ENCODE peak calls at places on chromosomes 3 and 15, in seven cellular contexts. L, Z, N, G, F, Q and W are unnamed samples.

GRCh38 chr3:19543212-19543841 is 390.7 kb downstream of the EFHB start:
- DNase-seq in F (no peak), N (peak; percentile 11), L (peak; percentile 64), G (peak; percentile 21), Z (no peak), Q (no peak), W (no peak)

GRCh38 chr15:51380999-51381806 is 39.7 kb downstream of the GLDN start:
- DNase-seq in F (no peak), N (peak; percentile 60), G (no peak), Q (peak; percentile 46), L (peak; percentile 83), Z (no peak), W (peak; percentile 61)

GRCh38 chr3:8371085-8371551 is 130.5 kb upstream of the LMCD1 start:
- DNase-seq in L (no peak), Z (no peak), G (no peak), Q (no peak), F (peak; percentile 61), N (no peak), W (no peak)

GRCh38 chr15:69524850-69525249 is 72.2 kb downstream of the RPLP1 start:
- DNase-seq in Q (peak; percentile 28), Z (no peak), F (no peak), L (no peak), N (no peak), G (no peak), W (no peak)

GRCh38 chr3:13282986-13283876 is 136.9 kb downstream of the NUP210 start:
- DNase-seq in F (no peak), L (no peak), G (peak; percentile 33), Q (no peak), Z (no peak), N (peak; percentile 69), W (peak; percentile 62)

GRCh38 chr3:64505419-64505818 is 182.4 kb downstream of the ADAMTS9 start:
- DNase-seq in Z (no peak), N (no peak), L (peak; percentile 15), F (no peak), G (no peak), Q (no peak), W (no peak)

GRCh38 chr15:99981839-99982658 is 248.8 kb upstream of the LYSMD4 start:
- DNase-seq in Q (no peak), F (no peak), L (no peak), Z (no peak), G (no peak), N (peak; percentile 22), W (no peak)

GRCh38 chr3:128382221-128382807 is 84.4 kb downstream of the DNAJB8 start:
- DNase-seq in N (no peak), G (no peak), L (no peak), F (no peak), Z (no peak), Q (peak; percentile 74), W (no peak)

GRCh38 chr3:193960485-193961172 is 175.3 kb upstream of the HES1 start:
- DNase-seq in G (no peak), Z (no peak), L (no peak), F (no peak), N (no peak), Q (peak; percentile 77), W (no peak)

GRCh38 chr3:11699083-11699427 is 55.3 kb upstream of the VGLL4 start:
- DNase-seq in F (peak; percentile 79), Q (no peak), N (no peak), L (no peak), G (no peak), Z (no peak), W (no peak)

GRCh38 chr3:117201906-117202305 is 492.3 kb downstream of the TUSC7 start:
- DNase-seq in Z (no peak), L (no peak), G (no peak), F (no peak), N (no peak), Q (no peak), W (no peak)

GRCh38 chr15:100520132-100520921 is 8.4 kb downstream of the CERS3 start:
- DNase-seq in Q (no peak), Z (no peak), L (no peak), N (no peak), F (no peak), G (no peak), W (no peak)

GRCh38 chr15:32866486-32867312 is 148.9 kb downstream of the GREM1 start:
- DNase-seq in Z (no peak), G (no peak), N (no peak), L (no peak), F (no peak), Q (no peak), W (no peak)

GRCh38 chr3:9298236-9298635 is 48.8 kb upstream of the SRGAP3 start:
- DNase-seq in F (no peak), N (no peak), Q (no peak), L (no peak), G (no peak), Z (no peak), W (no peak)

GRCh38 chr3:16205156-16205870 is 30.8 kb downstream of the GALNT15 start:
- DNase-seq in Z (no peak), F (peak; percentile 80), N (no peak), Q (no peak), G (no peak), L (no peak), W (no peak)

GRCh38 chr3:66404903-66405700 is 95.7 kb downstream of the LRIG1 start:
- DNase-seq in Q (no peak), N (no peak), L (no peak), F (no peak), Z (no peak), G (no peak), W (no peak)

GRCh38 chr3:51619983-51620382 is 51.1 kb upstream of the TEX264 start:
- DNase-seq in Q (no peak), G (no peak), F (no peak), Z (no peak), N (no peak), L (no peak), W (no peak)

GRCh38 chr3:132695006-132695405 is 27.2 kb downstream of the NPHP3 start:
- DNase-seq in F (no peak), L (no peak), Q (no peak), G (no peak), N (no peak), Z (no peak), W (no peak)

GRCh38 chr3:130761730-130762311 is 15.2 kb upstream of the PIK3R4 start:
- DNase-seq in N (no peak), Z (no peak), L (peak; percentile 35), G (no peak), F (no peak), Q (no peak), W (no peak)

DNA sequence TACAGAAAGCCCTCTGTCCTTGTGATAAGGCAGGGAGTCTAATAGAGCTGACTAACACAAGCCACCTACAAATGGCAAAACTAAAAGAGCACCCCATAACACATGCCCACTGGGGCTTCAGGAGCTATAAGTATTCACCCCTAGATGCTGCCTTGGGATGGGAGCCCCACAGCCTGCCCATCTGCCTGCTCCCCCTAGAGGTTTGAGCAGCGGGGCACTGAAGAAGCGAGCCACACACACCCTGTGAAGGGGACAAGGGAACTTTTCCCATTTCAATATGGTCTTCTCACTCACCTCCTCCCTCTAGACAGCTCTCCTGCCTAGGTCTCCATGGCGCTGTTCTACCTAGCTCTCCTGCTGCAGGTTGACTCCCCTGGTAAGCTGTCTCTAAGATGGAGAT is 261.0 kb downstream of the SHQ1 start:
- DNase-seq in Z (no peak), L (no peak), F (no peak), N (peak; percentile 30), Q (no peak), G (no peak), W (no peak)
- TF ChIP-seq CTCF in Z (no peak), L (no peak), F (no peak), N (no peak), Q (no peak), G (no peak), W (no peak)

GRCh38 chr3:45546636-45547201 is 47.8 kb upstream of the LIMD1 start:
- DNase-seq in N (peak; percentile 79), L (peak; percentile 43), Z (no peak), F (no peak), G (no peak), Q (no peak), W (peak; percentile 42)
- TF ChIP-seq CTCF in N (peak; percentile 66), L (peak; percentile 54), Z (peak; percentile 38), F (peak; percentile 37), G (no peak), Q (peak; percentile 13), W (peak; percentile 56)

DNA sequence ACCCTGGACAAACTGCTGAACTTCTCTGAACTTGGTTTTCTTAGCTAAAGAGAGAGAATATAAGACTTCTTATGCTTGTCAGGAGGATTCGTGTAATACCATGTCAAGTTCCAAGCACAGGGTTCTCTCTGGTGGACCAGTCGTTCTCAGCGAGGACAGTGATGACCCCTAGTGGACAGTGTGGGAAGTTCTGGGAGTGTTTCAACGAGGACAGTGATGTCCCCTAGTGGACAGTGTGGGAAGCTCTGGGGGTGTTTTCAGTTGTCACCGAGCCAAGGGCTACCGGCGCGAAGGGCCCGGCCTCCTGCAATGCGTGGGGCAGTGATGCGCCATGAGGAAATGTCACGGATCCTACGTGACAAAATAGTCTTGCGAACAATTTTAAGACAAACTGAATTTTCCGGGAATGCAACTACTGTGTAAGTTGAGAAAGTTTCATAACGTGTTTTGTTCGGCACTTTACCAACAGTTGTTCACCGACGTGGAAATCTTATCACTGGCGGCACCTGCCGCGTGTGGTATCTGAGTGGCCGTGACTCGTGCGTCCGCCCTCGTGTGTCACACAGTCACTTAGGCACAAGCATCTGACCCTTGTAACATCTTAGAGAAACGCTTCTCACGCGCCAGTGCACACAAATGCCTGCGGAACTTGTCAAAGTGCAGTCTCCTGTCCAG is 39.3 kb upstream of the MUC4 start:
- DNase-seq in L (peak; percentile 93), Q (peak; percentile 94), N (peak; percentile 90), Z (peak; percentile 76), G (peak; percentile 61), F (peak; percentile 67), W (peak; percentile 88)
- TF ChIP-seq CTCF in L (peak; percentile 100), Q (peak; percentile 100), N (peak; percentile 100), Z (peak; percentile 100), G (peak; percentile 100), F (peak; percentile 100), W (peak; percentile 100)

GRCh38 chr15:50119063-50119700 is at the start of gene ATP8B4:
- DNase-seq in N (no peak), L (no peak), F (no peak), Q (no peak), G (no peak), Z (no peak), W (no peak)
- TF ChIP-seq CTCF in N (no peak), L (no peak), F (no peak), Q (no peak), G (no peak), Z (no peak), W (no peak)

GRCh38 chr15:73244333-73244732 is 124.4 kb downstream of the HCN4 start:
- DNase-seq in N (no peak), Q (no peak), L (peak; percentile 31), G (no peak), F (no peak), Z (no peak), W (no peak)

GRCh38 chr15:73246411-73246810 is 122.3 kb downstream of the HCN4 start:
- DNase-seq in G (no peak), L (no peak), Q (no peak), Z (no peak), N (no peak), F (no peak), W (no peak)

GRCh38 chr15:73246898-73247297 is 121.9 kb downstream of the HCN4 start:
- DNase-seq in F (no peak), N (no peak), Z (no peak), L (no peak), Q (no peak), G (no peak), W (no peak)

GRCh38 chr15:73254598-73254997 is 114.2 kb downstream of the HCN4 start:
- DNase-seq in Q (no peak), L (no peak), Z (no peak), F (no peak), N (no peak), G (no peak), W (no peak)

GRCh38 chr15:73249499-73249898 is 119.3 kb downstream of the HCN4 start:
- DNase-seq in G (no peak), F (no peak), L (no peak), Z (no peak), N (no peak), Q (no peak), W (no peak)
- TF ChIP-seq CTCF in G (no peak), F (peak; percentile 8), L (no peak), Z (no peak), N (no peak), Q (no peak), W (peak; percentile 38)